ENCODE peak calls at places on chromosomes 4 and X, in seven cellular contexts. B is CD8-positive, alpha-beta T cell; Q is fibroblast of pulmonary artery; A is HL-60; T is cardiac fibroblast; N is dorsolateral prefrontal cortex; I is cardiac muscle cell. P is an unnamed sample.

GRCh38 chrX:120791013-120791643 is 84.5 kb downstream of the CT47B1 start:
- DNase-seq in I (no peak), Q (peak; percentile 80), A (no peak), N (peak; percentile 41), B (no peak), T (peak; percentile 76), P (peak; percentile 67)

GRCh38 chrX:47501226-47502071 is 18.4 kb upstream of the ZNF41 start:
- DNase-seq in N (no peak), Q (peak; percentile 38), I (peak; percentile 18), T (peak; percentile 68), B (no peak), A (no peak), P (peak; percentile 56)

GRCh38 chr4:10808591-10808990 is 124.0 kb upstream of the CLNK start:
- DNase-seq in B (no peak), T (peak; percentile 61), A (no peak), I (no peak), N (no peak), Q (peak; percentile 73), P (peak; percentile 55)

GRCh38 chrX:67619253-67619652 is 75.4 kb downstream of the AR start:
- DNase-seq in B (no peak), N (no peak), T (peak; percentile 77), I (no peak), A (no peak), Q (peak; percentile 38), P (peak; percentile 67)

GRCh38 chr4:152735918-152736305 is 43.6 kb downstream of the TIGD4 start:
- DNase-seq in N (no peak), Q (no peak), A (no peak), T (no peak), I (no peak), B (no peak), P (no peak)

GRCh38 chr4:108143515-108143914 is 25.2 kb downstream of the LEF1 start:
- DNase-seq in A (no peak), Q (no peak), T (no peak), N (no peak), B (no peak), I (no peak), P (no peak)

GRCh38 chr4:88870428-88870827 is 172.8 kb upstream of the NAP1L5 start:
- DNase-seq in T (no peak), N (no peak), A (no peak), Q (no peak), B (no peak), I (no peak), P (no peak)

GRCh38 chr4:17557880-17558279 is 19.1 kb upstream of the LAP3 start:
- DNase-seq in I (no peak), A (no peak), N (no peak), T (peak; percentile 18), Q (no peak), B (no peak), P (no peak)

GRCh38 chr4:78551420-78552351 is at the start of gene ANXA3:
- DNase-seq in I (peak; percentile 56), T (no peak), B (no peak), N (no peak), A (peak; percentile 39), Q (no peak), P (no peak)

GRCh38 chrX:94831364-94831763 is 1157.4 kb downstream of the FAM133A start:
- DNase-seq in T (peak; percentile 41), N (no peak), A (no peak), B (no peak), Q (peak; percentile 11), I (peak; percentile 20), P (no peak)

GRCh38 chr4:124279741-124280140 is 432.8 kb downstream of the ANKRD50 start:
- DNase-seq in B (no peak), I (no peak), A (no peak), Q (no peak), T (no peak), N (no peak), P (no peak)

GRCh38 chrX:74422029-74422352 is 698 bp downstream of the SLC16A2 start:
- DNase-seq in N (no peak), A (no peak), I (no peak), T (no peak), B (no peak), Q (no peak), P (no peak)
- H3K4me3 ChIP-seq in N (peak overlapping the region; percentile 62), A (no peak overlapping the region), I (peak overlapping the region; percentile 40), T (peak overlapping the region; percentile 60), B (no peak overlapping the region), Q (peak overlapping the region; percentile 60), P (peak overlapping the region; percentile 58)

GRCh38 chr4:26033389-26033788 is 119.4 kb downstream of the SMIM20 start:
- DNase-seq in A (no peak), T (no peak), I (no peak), N (no peak), Q (no peak), B (no peak), P (no peak)
- H3K4me3 ChIP-seq in A (no peak overlapping the region), T (no peak overlapping the region), I (no peak overlapping the region), N (no peak overlapping the region), Q (no peak overlapping the region), B (no peak overlapping the region), P (no peak overlapping the region)

GRCh38 chrX:53093748-53094583 is at the start of gene KANTR:
- DNase-seq in T (peak; percentile 95), N (peak; percentile 85), B (peak; percentile 66), A (peak; percentile 93), Q (peak; percentile 94), I (peak; percentile 93), P (peak; percentile 82)
- H3K4me3 ChIP-seq in T (peak within 1 kb of the TSS; percentile 77), N (peak within 1 kb of the TSS; percentile 64), B (peak within 1 kb of the TSS; percentile 67), A (peak within 1 kb of the TSS; percentile 71), Q (peak within 1 kb of the TSS; percentile 73), I (peak within 1 kb of the TSS; percentile 54), P (peak within 1 kb of the TSS; percentile 63)

DNA sequence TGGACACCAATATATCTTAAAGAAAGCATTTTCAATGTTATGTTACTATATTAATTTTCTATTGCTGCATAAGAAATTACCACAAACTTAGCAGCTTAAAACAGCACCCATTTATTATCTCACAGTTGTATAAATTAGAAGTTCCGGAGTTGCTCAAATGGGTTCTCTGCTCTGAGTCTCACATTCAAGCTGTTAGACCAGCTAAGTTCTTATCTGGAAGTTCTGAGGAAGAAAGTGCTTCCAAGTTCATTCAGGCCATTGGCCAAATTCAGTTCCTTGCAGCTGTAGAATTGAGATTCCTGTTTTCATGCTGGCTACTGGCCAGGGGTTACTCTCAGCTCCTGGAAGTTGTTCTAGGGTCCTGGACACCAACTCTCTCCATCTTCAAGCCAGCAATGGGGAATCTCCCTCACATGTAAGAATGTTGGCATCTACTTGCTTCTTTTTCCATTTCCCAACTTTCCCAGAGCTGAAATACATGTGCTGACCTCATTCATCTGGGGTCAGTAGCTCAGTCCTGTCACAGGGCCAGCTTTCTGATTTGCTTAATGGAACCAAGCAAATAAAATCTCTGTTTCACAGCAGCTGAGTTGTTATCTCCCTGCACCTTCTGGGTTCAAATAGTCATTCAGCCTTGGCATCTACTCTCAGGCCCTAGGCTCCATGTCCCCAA is 99.6 kb upstream of the INTU start:
- DNase-seq in Q (peak; percentile 57), A (no peak), I (no peak), N (no peak), T (no peak), B (no peak), P (peak; percentile 17)
- H3K4me3 ChIP-seq in Q (no peak overlapping the region), A (no peak overlapping the region), I (no peak overlapping the region), N (no peak overlapping the region), T (no peak overlapping the region), B (no peak overlapping the region), P (no peak overlapping the region)

GRCh38 chrX:133495464-133496391 is 80.4 kb upstream of the GPC4 start:
- DNase-seq in A (no peak), T (no peak), N (no peak), Q (peak; percentile 7), B (no peak), I (no peak), P (peak; percentile 47)
- H3K4me3 ChIP-seq in A (no peak overlapping the region), T (no peak overlapping the region), N (no peak overlapping the region), Q (no peak overlapping the region), B (no peak overlapping the region), I (no peak overlapping the region), P (no peak overlapping the region)

DNA sequence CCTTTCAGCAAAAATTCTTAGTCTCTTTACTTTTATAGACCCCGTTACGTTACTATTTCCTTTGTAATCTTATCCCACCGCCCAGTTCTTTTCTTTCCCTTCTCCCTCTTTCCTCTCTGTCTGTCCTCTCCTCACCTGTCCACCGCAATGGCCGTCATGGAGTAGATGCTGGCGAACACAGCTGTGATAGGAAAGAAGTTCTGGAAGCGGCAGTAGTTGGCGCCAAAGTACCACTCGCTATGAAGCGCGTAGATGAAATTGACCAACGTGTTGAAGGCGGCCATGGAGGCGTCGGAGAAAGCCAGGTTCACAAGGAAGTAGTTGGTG is 829 bp downstream of the TACR3 start:
- DNase-seq in N (no peak), I (peak; percentile 2), Q (no peak), A (no peak), B (no peak), T (no peak), P (no peak)
- H3K4me3 ChIP-seq in N (peak overlapping the region; percentile 52), I (peak overlapping the region; percentile 26), Q (no peak overlapping the region), A (no peak overlapping the region), B (no peak overlapping the region), T (no peak overlapping the region), P (peak overlapping the region; percentile 36)